ENCODE peak calls at places on chromosome 2, in seven cellular contexts. M is A549, N is HCT116, G is Panc1, F is GM23338, H is K562, T is GM12878. X is an unnamed sample.

GRCh38 chr2:153432381-153432780 is 46.2 kb downstream of the RPRM start:
- DNase-seq in M (no peak), N (no peak), G (no peak), F (no peak), H (no peak), T (no peak), X (no peak)

GRCh38 chr2:81260320-81260719 is 955.8 kb upstream of the LRRTM1 start:
- DNase-seq in M (no peak), N (peak), G (no peak), F (no peak), H (no peak), T (no peak), X (no peak)

GRCh38 chr2:188119112-188119838 is 172.4 kb upstream of the GULP1 start:
- DNase-seq in M (no peak), N (no peak), G (no peak), F (no peak), H (no peak), T (no peak), X (no peak)

GRCh38 chr2:55500025-55500424 is 19.5 kb upstream of the CFAP36 start:
- DNase-seq in M (peak), N (no peak), G (no peak), F (no peak), H (no peak), T (no peak), X (no peak)

GRCh38 chr2:23293063-23293462 is 91.9 kb upstream of the KLHL29 start:
- DNase-seq in M (no peak), N (no peak), G (no peak), F (no peak), H (no peak), T (no peak), X (no peak)

GRCh38 chr2:37326285-37326684 is 1.7 kb upstream of the PRKD3 start:
- DNase-seq in M (peak), N (no peak), G (no peak), F (no peak), H (no peak), T (no peak), X (no peak)

GRCh38 chr2:105187531-105187930 is 54.0 kb upstream of the GPR45 start:
- DNase-seq in M (no peak), N (no peak), G (no peak), F (no peak), H (no peak), T (no peak), X (no peak)

GRCh38 chr2:187499941-187500532 is 52.0 kb upstream of the CALCRL start:
- DNase-seq in M (peak), N (peak), G (peak), F (peak), H (peak), T (no peak), X (peak)

GRCh38 chr2:156672569-156673270 is 236.5 kb downstream of the GPD2 start:
- DNase-seq in M (no peak), N (no peak), G (no peak), F (no peak), H (no peak), T (no peak), X (no peak)

GRCh38 chr2:24651643-24652003 is 141.6 kb downstream of the PTRHD1 start:
- DNase-seq in M (no peak), N (no peak), G (no peak), F (no peak), H (no peak), T (no peak), X (no peak)

GRCh38 chr2:165371356-165371755 is 98.1 kb upstream of the CSRNP3 start:
- DNase-seq in M (no peak), N (no peak), G (no peak), F (peak), H (no peak), T (no peak), X (no peak)

GRCh38 chr2:3450385-3451031 is 68.8 kb downstream of the ADI1 start:
- DNase-seq in M (no peak), N (no peak), G (no peak), F (no peak), H (no peak), T (no peak), X (no peak)

GRCh38 chr2:119184512-119184911 is 26.0 kb upstream of the C1QL2 start:
- DNase-seq in M (no peak), N (no peak), G (no peak), F (no peak), H (no peak), T (no peak), X (no peak)

GRCh38 chr2:211397764-211398163 is 841.4 kb downstream of the CPS1 start:
- DNase-seq in M (no peak), N (no peak), G (no peak), F (no peak), H (no peak), T (no peak), X (no peak)

GRCh38 chr2:216057688-216058193 is 23.9 kb downstream of the PECR start:
- DNase-seq in M (peak), N (peak), G (no peak), F (peak), H (no peak), T (peak), X (peak)

GRCh38 chr2:149768320-149768799 is 180.8 kb upstream of the MMADHC start:
- DNase-seq in M (no peak), N (no peak), G (no peak), F (no peak), H (no peak), T (no peak), X (no peak)

GRCh38 chr2:86048383-86048701 is 57.3 kb downstream of the POLR1A start:
- DNase-seq in M (no peak), N (no peak), G (no peak), F (no peak), H (no peak), T (no peak), X (no peak)

GRCh38 chr2:86048888-86049287 is 56.8 kb downstream of the POLR1A start:
- DNase-seq in M (no peak), N (no peak), G (no peak), F (no peak), H (no peak), T (no peak), X (no peak)

GRCh38 chr2:86046985-86047384 is 58.7 kb downstream of the POLR1A start:
- DNase-seq in M (no peak), N (no peak), G (no peak), F (no peak), H (no peak), T (no peak), X (no peak)

GRCh38 chr2:86049529-86049928 is 56.2 kb downstream of the POLR1A start:
- DNase-seq in M (no peak), N (no peak), G (no peak), F (no peak), H (no peak), T (no peak), X (no peak)

DNA sequence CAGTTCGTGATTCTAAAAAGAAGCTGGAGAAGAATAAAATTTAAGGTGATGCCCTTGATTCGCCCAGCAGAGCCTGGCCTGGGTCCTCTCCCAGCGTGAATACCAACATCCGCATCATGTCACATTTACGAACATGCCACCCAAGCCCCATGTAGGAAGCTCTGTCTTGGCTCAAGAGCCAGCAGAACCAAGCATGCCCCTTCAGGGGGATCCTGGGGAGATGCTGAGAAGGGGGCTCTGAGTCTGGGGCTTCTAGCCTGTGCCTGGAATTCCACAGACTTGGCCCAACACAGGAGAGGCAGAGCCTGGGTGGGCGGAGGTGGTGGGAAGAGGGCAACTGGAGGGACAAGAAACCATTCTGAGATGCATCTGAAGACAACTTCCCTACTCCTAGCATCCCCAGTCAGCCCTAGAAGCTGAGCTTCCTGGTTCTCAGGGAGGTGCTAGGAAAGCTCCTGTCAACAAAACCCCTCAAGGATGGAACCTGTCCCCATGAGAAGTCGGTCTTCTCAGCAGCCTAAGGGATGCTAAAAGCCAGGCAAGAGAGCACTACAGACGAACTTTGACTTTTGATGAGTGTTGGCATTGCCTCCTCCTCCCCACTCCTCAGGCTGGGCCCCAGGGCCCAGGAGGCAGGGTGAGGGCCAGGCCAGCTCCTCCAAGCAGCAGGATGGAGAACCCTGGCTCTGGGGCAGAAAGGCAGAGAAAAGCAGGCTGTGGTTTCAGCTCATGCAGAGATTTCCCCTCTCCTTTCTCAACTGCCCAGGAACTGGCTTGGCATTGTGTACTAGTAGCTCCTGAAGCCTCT is 57.9 kb downstream of the POLR1A start:
- DNase-seq in M (no peak), N (no peak), G (no peak), F (no peak), H (no peak), T (no peak), X (no peak)
- TF ChIP-seq REST in M (no peak), N (no peak), G (no peak), F (no peak), H (no peak), T (no peak), X (no peak)

GRCh38 chr2:236578980-236579745 is 9.5 kb downstream of the ACKR3 start:
- DNase-seq in M (no peak), N (no peak), G (no peak), F (peak), H (no peak), T (no peak), X (no peak)
- TF ChIP-seq REST in M (no peak), N (no peak), G (no peak), F (no peak), H (no peak), T (no peak), X (no peak)

DNA sequence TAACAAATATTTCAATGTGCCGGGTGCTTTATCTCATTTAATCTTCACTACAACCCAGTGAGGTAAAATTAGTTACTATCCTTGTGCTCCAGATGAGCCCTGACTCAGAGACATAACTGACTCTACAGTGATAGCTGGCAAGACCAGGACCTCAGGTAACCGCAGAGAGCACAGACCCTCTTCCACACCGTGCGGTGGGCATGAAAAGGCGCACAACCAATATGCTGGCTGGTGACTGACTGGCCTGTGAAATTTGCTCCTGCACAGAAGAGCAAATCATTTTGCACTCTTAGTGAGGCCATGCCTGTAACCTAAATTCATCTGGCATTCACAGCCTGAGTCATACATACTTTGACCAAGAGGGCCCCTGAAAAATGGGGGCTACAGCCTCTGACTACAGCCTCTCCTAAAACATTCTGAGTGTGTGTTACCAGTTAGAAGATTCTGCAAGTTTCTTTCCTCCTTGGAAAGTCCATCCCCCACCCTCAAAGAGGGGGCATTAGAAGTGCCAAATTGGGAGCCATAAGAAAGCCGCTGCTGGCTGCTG is 22.4 kb upstream of the MSGN1 start:
- DNase-seq in M (no peak), N (no peak), G (no peak), F (no peak), H (no peak), T (no peak), X (no peak)
- TF ChIP-seq REST in M (no peak), N (no peak), G (no peak), F (no peak), H (no peak), T (no peak), X (no peak)

DNA sequence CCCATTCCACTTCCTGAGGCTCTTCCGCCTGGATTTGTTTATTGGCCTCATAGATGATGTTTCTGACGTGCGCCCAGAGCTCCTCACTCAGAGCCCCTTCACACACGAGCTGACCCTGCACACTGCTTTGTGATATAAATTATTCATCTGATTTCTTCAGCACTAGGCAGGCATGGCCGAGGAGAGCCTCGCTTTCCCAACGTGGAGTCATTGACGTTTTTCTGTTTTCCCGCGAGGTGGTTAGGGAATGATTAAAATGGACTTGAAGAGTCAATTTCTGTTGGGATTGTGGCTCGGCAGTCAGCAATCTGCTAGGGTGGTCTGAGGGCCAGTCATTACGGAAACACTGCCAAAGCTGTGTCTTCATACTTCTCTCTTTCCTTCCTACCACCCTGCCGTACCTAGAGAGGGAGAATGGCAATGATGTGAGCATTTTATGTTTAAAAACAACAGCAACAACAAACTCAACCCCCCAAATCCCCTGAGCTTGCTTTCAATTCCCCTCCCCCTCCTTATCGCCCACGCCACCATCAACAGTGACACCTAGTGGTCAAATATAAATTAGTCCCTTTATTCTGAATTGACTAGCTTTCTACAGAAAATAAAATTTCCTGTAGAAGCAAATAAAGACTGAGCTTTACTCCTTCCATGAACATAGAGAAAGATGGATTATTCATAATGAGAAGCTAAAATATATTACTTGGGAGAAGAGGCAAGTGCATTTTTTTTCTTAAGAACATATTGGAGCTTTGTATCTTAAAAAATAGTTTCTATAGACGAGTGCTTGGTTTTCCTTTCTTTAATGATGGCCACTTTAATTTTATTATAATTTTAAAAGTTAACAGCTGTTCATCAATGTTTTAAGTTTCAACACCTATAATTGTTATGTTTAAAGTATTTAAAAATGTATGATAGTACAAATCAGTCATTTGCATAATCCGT is 285.1 kb downstream of the MTX2 start:
- DNase-seq in M (peak), N (peak), G (peak), F (peak), H (peak), T (peak), X (peak)
- TF ChIP-seq REST in M (no peak), N (no peak), G (no peak), F (no peak), H (no peak), T (no peak), X (no peak)

GRCh38 chr2:14401838-14402237 is 230.7 kb upstream of the LRATD1 start:
- DNase-seq in M (no peak), N (no peak), G (no peak), F (peak), H (no peak), T (no peak), X (no peak)
- TF ChIP-seq REST in M (no peak), N (no peak), G (no peak), F (no peak), H (no peak), T (no peak), X (no peak)

GRCh38 chr2:31401580-31401979 is 13.0 kb downstream of the XDH start:
- DNase-seq in M (peak), N (no peak), G (no peak), F (no peak), H (no peak), T (no peak), X (no peak)
- TF ChIP-seq REST in M (no peak), N (no peak), G (no peak), F (no peak), H (no peak), T (no peak), X (no peak)

GRCh38 chr2:96789245-96789617 is 26.8 kb upstream of the CNNM3 start:
- DNase-seq in M (no peak), N (no peak), G (no peak), F (no peak), H (no peak), T (no peak), X (no peak)

GRCh38 chr2:96792772-96793749 is 23.0 kb upstream of the CNNM3 start:
- DNase-seq in M (no peak), N (no peak), G (no peak), F (no peak), H (no peak), T (no peak), X (no peak)

GRCh38 chr2:96788393-96789244 is 27.4 kb upstream of the CNNM3 start:
- DNase-seq in M (peak), N (no peak), G (no peak), F (no peak), H (no peak), T (no peak), X (no peak)
- TF ChIP-seq REST in M (no peak), N (no peak), G (no peak), F (no peak), H (no peak), T (no peak), X (no peak)